ENCODE peak calls at places on chromosomes 13 and 19, in four cellular contexts. Q, C, V and E are unnamed samples.

GRCh38 chr19:58562126-58563033 is 4.0 kb upstream of the UBE2M start:
- DNase-seq in C (peak), V (peak), Q (no peak), E (no peak)

GRCh38 chr19:23437901-23438300 is 42.6 kb upstream of the ZNF91 start:
- DNase-seq in C (no peak), V (no peak), Q (no peak), E (no peak)

GRCh38 chr19:3150739-3151329 is 15.0 kb downstream of the GNA15 start:
- DNase-seq in Q (no peak), V (no peak), C (no peak), E (no peak)

GRCh38 chr19:4676955-4677731 is 7.0 kb upstream of the MYDGF start:
- DNase-seq in Q (peak), V (peak), C (no peak), E (peak)

GRCh38 chr13:48828962-48829405 is 146.7 kb upstream of the FNDC3A start:
- DNase-seq in V (no peak), Q (peak), C (no peak), E (no peak)

GRCh38 chr19:39057615-39058014 is 25.3 kb upstream of the FBXO27 start:
- DNase-seq in V (no peak), Q (no peak), C (no peak), E (no peak)

GRCh38 chr13:90416519-90416918 is 931.0 kb upstream of the MIR17HG start:
- DNase-seq in V (peak), C (no peak), Q (peak), E (no peak)

GRCh38 chr13:29457299-29457698 is 138.2 kb downstream of the SLC7A1 start:
- DNase-seq in V (peak), Q (peak), C (no peak), E (peak)

GRCh38 chr13:50334944-50335343 is 319.7 kb downstream of the KCNRG start:
- DNase-seq in Q (no peak), V (peak), C (no peak), E (no peak)

GRCh38 chr13:76522083-76522755 is 364.0 kb downstream of the KCTD12 start:
- DNase-seq in V (peak), C (peak), Q (no peak), E (no peak)